ENCODE peak calls at places on chromosome 9, in four cellular contexts. K is H1, J is K562, Z is GM12878. B is an unnamed sample.

GRCh38 chr9:83385317-83385716 is 152.9 kb downstream of the FRMD3 start:
- DNase-seq in K (no peak), J (no peak), Z (no peak), B (no peak)

GRCh38 chr9:21872696-21873095 is 70.3 kb downstream of the MTAP start:
- DNase-seq in K (no peak), J (no peak), Z (no peak), B (no peak)

GRCh38 chr9:82332018-82332773 is 343.6 kb downstream of the SPATA31D1 start:
- DNase-seq in K (no peak), J (no peak), Z (no peak), B (no peak)

GRCh38 chr9:17462869-17463464 is 115.9 kb upstream of the SH3GL2 start:
- DNase-seq in K (no peak), J (peak), Z (no peak), B (peak)

GRCh38 chr9:114611516-114612271 is 603 bp downstream of the TMEM268 start:
- DNase-seq in K (no peak), J (peak), Z (no peak), B (peak)

GRCh38 chr9:14908221-14909206 is 1.7 kb downstream of the FREM1 start:
- DNase-seq in K (no peak), J (no peak), Z (peak), B (no peak)

GRCh38 chr9:37311938-37312730 is 110.4 kb upstream of the GRHPR start:
- DNase-seq in K (no peak), J (no peak), Z (no peak), B (no peak)

GRCh38 chr9:71763752-71764332 is 4.5 kb downstream of the CEMIP2 start:
- DNase-seq in K (no peak), J (no peak), Z (no peak), B (no peak)

GRCh38 chr9:137486545-137487453 is 27.7 kb upstream of the NSMF start:
- DNase-seq in K (no peak), J (no peak), Z (no peak), B (no peak)

GRCh38 chr9:26723486-26723885 is 169.1 kb downstream of the CAAP1 start:
- DNase-seq in K (peak), J (peak), Z (no peak), B (no peak)

GRCh38 chr9:120974181-120974580 is 47.6 kb upstream of the TRAF1 start:
- DNase-seq in K (no peak), J (no peak), Z (no peak), B (no peak)

GRCh38 chr9:4175846-4176245 is 124.0 kb downstream of the GLIS3 start:
- DNase-seq in K (no peak), J (no peak), Z (no peak), B (no peak)

GRCh38 chr9:89532478-89532877 is 34.6 kb upstream of the SEMA4D start:
- DNase-seq in K (no peak), J (no peak), Z (no peak), B (no peak)

GRCh38 chr9:72753261-72753893 is 199.5 kb downstream of the ALDH1A1 start:
- DNase-seq in K (no peak), J (no peak), Z (no peak), B (no peak)

GRCh38 chr9:93672622-93673270 is 96.4 kb downstream of the PHF2 start:
- DNase-seq in K (no peak), J (no peak), Z (no peak), B (no peak)

GRCh38 chr9:122281368-122281767 is 16.7 kb downstream of the MRRF start:
- DNase-seq in K (no peak), J (no peak), Z (no peak), B (no peak)

GRCh38 chr9:82538634-82539033 is 524.3 kb downstream of the RASEF start:
- DNase-seq in K (no peak), J (no peak), Z (no peak), B (no peak)

GRCh38 chr9:105299190-105299854 is 54.9 kb downstream of the SLC44A1 start:
- DNase-seq in K (no peak), J (peak), Z (no peak), B (no peak)

GRCh38 chr9:93303258-93303771 is 119.4 kb downstream of the WNK2 start:
- DNase-seq in K (no peak), J (no peak), Z (no peak), B (no peak)

GRCh38 chr9:745761-746414 is 95.6 kb upstream of the DMRT1 start:
- DNase-seq in K (no peak), J (no peak), Z (no peak), B (no peak)

GRCh38 chr9:116287721-116288120 is 134.1 kb downstream of the PAPPA start:
- DNase-seq in K (no peak), J (no peak), Z (no peak), B (no peak)

GRCh38 chr9:114012126-114012525 is 66.0 kb downstream of the AMBP start:
- DNase-seq in K (no peak), J (no peak), Z (no peak), B (no peak)

GRCh38 chr9:125472926-125473701 is 211.5 kb downstream of the GAPVD1 start:
- DNase-seq in K (no peak), J (peak), Z (no peak), B (no peak)

GRCh38 chr9:77015291-77016048 is 4.0 kb upstream of the FOXB2 start:
- DNase-seq in K (no peak), J (no peak), Z (no peak), B (no peak)
- TF ChIP-seq GABPA in K (no peak), J (no peak), Z (no peak), B (no peak)

GRCh38 chr9:91848146-91848545 is 101.9 kb downstream of the ROR2 start:
- DNase-seq in K (no peak), J (no peak), Z (no peak), B (no peak)

GRCh38 chr9:91844656-91845291 is 105.3 kb downstream of the ROR2 start:
- DNase-seq in K (no peak), J (no peak), Z (no peak), B (no peak)

GRCh38 chr9:91845839-91846238 is 104.2 kb downstream of the ROR2 start:
- DNase-seq in K (no peak), J (no peak), Z (no peak), B (no peak)

GRCh38 chr9:91849694-91850093 is 100.3 kb downstream of the ROR2 start:
- DNase-seq in K (no peak), J (no peak), Z (no peak), B (no peak)

GRCh38 chr9:91847576-91847975 is 102.5 kb downstream of the ROR2 start:
- DNase-seq in K (no peak), J (no peak), Z (no peak), B (no peak)
- TF ChIP-seq GABPA in K (no peak), J (no peak), Z (no peak), B (no peak)

DNA sequence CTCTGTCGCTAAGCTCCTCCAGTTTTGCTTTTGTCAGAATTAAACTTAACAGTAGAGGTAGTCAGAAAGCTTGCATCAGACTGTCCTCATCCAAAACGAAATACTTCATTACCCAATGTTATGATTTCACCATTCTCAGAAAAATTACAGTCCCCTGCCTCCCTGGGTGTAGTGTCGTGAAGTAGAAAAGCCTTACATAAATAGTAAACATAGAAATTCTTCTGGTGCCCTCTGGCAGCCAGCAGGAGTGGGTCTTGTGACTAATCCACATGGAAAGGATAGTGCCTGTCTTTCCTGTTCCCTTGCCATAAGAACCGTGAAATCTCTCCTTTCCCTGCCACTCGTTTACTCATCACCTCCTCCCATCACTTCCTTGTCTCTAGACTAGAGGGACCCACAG is 230.6 kb downstream of the GNA14 start:
- DNase-seq in K (no peak), J (no peak), Z (no peak), B (peak)
- TF ChIP-seq GABPA in K (no peak), J (no peak), Z (no peak), B (no peak)

DNA sequence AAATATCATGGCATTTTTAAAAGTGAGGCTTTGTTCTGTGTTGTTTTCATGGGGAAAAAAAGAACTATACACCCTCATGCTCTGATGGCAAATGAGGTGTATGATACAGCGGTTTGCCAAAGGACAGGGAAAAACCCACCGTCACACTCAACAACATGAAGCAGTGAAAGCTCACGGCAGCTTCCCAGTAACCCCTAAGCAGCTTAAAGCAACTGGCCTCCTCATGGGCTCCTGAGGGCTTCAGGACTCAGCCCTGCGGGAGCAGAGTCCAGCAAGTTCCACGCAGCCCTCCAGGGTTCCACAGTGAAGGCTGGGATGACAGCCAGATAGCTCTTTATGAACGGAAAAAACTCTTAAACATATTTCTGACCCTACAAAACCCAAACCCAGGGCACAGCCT is 12.9 kb downstream of the BARHL1 start:
- DNase-seq in K (no peak), J (no peak), Z (no peak), B (no peak)
- TF ChIP-seq GABPA in K (no peak), J (no peak), Z (no peak), B (no peak)

DNA sequence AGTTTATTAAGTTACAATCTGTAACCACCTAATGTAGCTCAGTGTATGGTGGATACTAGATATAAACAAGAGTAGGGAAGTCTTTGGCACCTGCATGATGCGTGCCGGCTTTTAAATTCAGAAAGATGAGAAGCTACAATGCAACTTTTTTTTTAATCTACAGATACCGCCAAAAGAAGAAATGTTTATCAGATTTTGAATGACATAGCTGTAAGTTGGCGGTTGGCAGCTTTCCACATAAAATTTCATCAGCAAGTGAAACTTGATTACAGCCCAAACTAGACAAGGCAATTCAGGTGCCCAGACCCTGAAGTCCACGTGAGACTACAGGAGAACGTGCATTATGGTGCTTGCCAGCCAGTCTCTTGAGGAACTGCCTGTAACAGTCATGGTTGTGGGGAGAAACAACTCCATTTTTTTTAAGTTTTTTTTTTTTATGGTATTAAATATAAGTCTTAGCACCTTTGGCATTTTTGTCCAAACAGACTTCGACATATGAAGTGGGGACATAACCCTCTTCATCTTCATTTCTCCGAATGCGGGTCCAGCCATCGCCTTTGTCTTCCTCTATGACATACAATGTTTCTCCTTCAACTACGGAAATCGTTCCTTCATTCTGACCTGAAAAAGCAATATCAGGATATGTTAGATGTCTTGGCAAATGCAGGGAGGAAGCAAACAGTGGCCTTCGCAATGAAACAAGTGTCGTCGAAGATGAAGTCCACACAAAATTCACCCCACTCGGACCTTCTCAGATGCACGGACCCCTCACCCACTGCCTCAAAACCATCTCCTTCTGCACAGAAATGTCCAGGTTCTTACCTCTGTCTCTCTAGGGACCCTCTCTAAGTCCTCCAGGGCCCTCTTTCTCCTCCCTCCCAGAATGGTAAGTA is 60.4 kb downstream of the USP20 start:
- DNase-seq in K (no peak), J (peak), Z (no peak), B (no peak)
- TF ChIP-seq GABPA in K (no peak), J (no peak), Z (no peak), B (no peak)

DNA sequence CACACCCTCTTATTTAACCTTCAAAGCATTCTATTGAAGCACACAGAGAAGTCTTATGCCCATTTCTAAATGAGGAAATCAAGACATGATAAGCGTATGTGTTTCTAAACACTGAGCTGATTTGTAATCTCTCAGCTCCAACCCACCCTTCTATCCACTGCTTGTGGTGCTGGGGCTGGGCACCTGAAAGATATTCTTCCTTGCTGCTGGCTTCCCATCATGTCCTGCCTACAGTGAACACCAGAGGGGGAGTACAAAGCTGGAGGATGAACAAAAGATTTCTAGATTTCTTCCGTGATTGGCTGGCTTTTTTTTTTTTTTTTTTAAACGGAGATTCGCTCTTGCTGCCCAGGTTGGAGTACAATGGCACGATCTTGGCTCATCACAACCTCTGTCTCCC is 14.4 kb downstream of the ACTL7A start:
- DNase-seq in K (no peak), J (no peak), Z (no peak), B (no peak)
- TF ChIP-seq GABPA in K (no peak), J (no peak), Z (no peak), B (no peak)

DNA sequence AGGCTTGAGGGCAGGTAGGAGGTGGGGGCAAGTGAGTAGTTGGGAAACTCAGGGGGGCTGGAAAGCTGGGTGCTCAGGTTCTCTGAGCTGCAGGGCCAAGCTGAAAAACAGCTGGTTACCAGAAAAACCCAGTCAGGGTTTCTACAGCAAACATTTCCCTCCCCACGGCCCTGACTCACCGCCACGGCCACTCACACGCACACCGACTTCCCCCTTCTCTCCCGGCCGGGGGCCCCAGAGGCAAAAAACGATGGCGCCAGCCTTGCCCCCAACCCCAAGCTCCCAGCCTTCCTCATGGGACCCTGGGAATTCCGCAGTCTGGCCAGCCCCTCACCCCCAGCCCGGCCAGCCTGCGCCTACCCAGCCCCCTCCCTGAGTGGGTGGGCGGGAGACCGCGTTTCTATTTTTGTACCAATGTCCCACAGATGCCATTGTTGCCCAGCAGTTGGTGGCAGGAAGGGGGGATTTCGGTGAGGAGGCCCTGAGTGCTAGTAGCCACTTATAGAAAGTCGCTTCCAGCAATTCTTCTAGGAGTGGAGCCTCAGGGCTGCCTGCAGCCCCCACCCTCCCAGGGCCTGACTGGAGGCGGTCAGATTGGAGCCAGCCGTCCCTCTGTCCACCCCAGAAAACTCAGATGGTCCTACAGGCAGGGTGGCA is 18.4 kb downstream of the ENG start:
- DNase-seq in K (no peak), J (no peak), Z (no peak), B (peak)
- TF ChIP-seq GABPA in K (no peak), J (no peak), Z (no peak), B (no peak)

GRCh38 chr9:127360829-127361228 is 36.1 kb upstream of the SLC2A8 start:
- DNase-seq in K (peak), J (peak), Z (no peak), B (peak)
- TF ChIP-seq GABPA in K (no peak), J (no peak), Z (no peak), B (no peak)